ENCODE peak calls at places on chromosomes 3 and 15, in four cellular contexts. N is COR-L47, O is astrocyte of the hippocampus, Q is mesothelial cell of epicardium. E is an unnamed sample.

GRCh38 chr3:75781079-75781745 is 4.1 kb downstream of the ZNF717 start:
- DNase-seq in N (no peak), O (no peak), Q (no peak), E (peak)

GRCh38 chr3:136630911-136631310 is 121.3 kb downstream of the STAG1 start:
- DNase-seq in N (no peak), O (no peak), Q (no peak), E (peak)

GRCh38 chr3:120424506-120424905 is 26.3 kb downstream of the FSTL1 start:
- DNase-seq in N (no peak), O (no peak), Q (no peak), E (no peak)

GRCh38 chr3:142354076-142354475 is 93.8 kb downstream of the XRN1 start:
- DNase-seq in N (no peak), O (peak), Q (no peak), E (no peak)

GRCh38 chr15:88272421-88272820 is 15.9 kb upstream of the NTRK3 start:
- DNase-seq in N (no peak), O (no peak), Q (no peak), E (no peak)

GRCh38 chr15:23854535-23855252 is 167.6 kb upstream of the NDN start:
- DNase-seq in N (no peak), O (no peak), Q (no peak), E (no peak)

GRCh38 chr15:31179683-31180082 is 78.2 kb upstream of the TRPM1 start:
- DNase-seq in N (no peak), O (no peak), Q (no peak), E (no peak)

GRCh38 chr15:91855241-91855640 is 1.7 kb downstream of the SLCO3A1 start:
- DNase-seq in N (no peak), O (no peak), Q (no peak), E (no peak)

GRCh38 chr15:69027976-69028518 is 13.6 kb downstream of the NOX5 start:
- DNase-seq in N (no peak), O (no peak), Q (no peak), E (no peak)

GRCh38 chr3:69791111-69791510 is 51.8 kb downstream of the MITF start:
- DNase-seq in N (no peak), O (peak), Q (no peak), E (peak)

GRCh38 chr3:116001063-116001765 is 377.9 kb downstream of the GAP43 start:
- DNase-seq in N (no peak), O (no peak), Q (no peak), E (peak)

GRCh38 chr3:115551091-115551490 is 72.2 kb upstream of the GAP43 start:
- DNase-seq in N (no peak), O (no peak), Q (no peak), E (no peak)

GRCh38 chr15:69145694-69146492 is 14.5 kb upstream of the GLCE start:
- DNase-seq in N (no peak), O (peak), Q (no peak), E (peak)

GRCh38 chr15:66124626-66125025 is 128.9 kb downstream of the MEGF11 start:
- DNase-seq in N (peak), O (no peak), Q (no peak), E (no peak)

GRCh38 chr3:12906141-12906915 is 65.0 kb upstream of the RPL32 start:
- DNase-seq in N (no peak), O (no peak), Q (no peak), E (no peak)

GRCh38 chr15:71114887-71115566 is at the start of gene THSD4:
- DNase-seq in N (peak), O (peak), Q (peak), E (peak)

GRCh38 chr15:47293763-47294162 is 423.5 kb upstream of the SEMA6D start:
- DNase-seq in N (no peak), O (peak), Q (no peak), E (peak)

GRCh38 chr3:4943553-4943952 is 35.7 kb upstream of the BHLHE40 start:
- DNase-seq in N (no peak), O (no peak), Q (no peak), E (no peak)

GRCh38 chr15:25783607-25784131 is 79.5 kb downstream of the ATP10A start:
- DNase-seq in N (no peak), O (peak), Q (no peak), E (peak)

GRCh38 chr3:21508244-21508643 is 242.8 kb downstream of the ZNF385D start:
- DNase-seq in N (no peak), O (no peak), Q (no peak), E (no peak)

GRCh38 chr15:75210867-75211266 is 9.2 kb downstream of the C15orf39 start:
- DNase-seq in N (no peak), O (no peak), Q (no peak), E (no peak)

GRCh38 chr15:64651573-64652260 is 123.7 kb downstream of the RBPMS2 start:
- DNase-seq in N (peak), O (peak), Q (no peak), E (no peak)